ENCODE peak calls at places on chromosome 7, in six cellular contexts. M is A549, U is ovary, W is suprapubic skin, G is stomach, P is SK-N-SH. T is an unnamed sample.

GRCh38 chr7:18515067-18515466 is 19.5 kb downstream of the HDAC9 start:
- DNase-seq in M (no peak), U (no peak), W (no peak), G (no peak), P (no peak), T (no peak)

GRCh38 chr7:56110611-56111010 is 4.3 kb upstream of the CHCHD2 start:
- DNase-seq in M (no peak), U (no peak), W (no peak), G (no peak), P (no peak), T (no peak)

GRCh38 chr7:120993011-120993574 is 4.6 kb downstream of the CPED1 start:
- DNase-seq in M (no peak), U (no peak), W (no peak), G (no peak), P (no peak), T (no peak)

GRCh38 chr7:3459111-3459510 is 158.1 kb downstream of the SDK1 start:
- DNase-seq in M (no peak), U (no peak), W (no peak), G (no peak), P (no peak), T (no peak)

GRCh38 chr7:157875230-157876179 is 538.7 kb downstream of the DNAJB6 start:
- DNase-seq in M (peak; percentile 38), U (no peak), W (no peak), G (peak; percentile 57), P (peak; percentile 91), T (no peak)

GRCh38 chr7:10708447-10708846 is 265.2 kb upstream of the PHF14 start:
- DNase-seq in M (peak; percentile 43), U (no peak), W (no peak), G (no peak), P (peak; percentile 43), T (no peak)

GRCh38 chr7:107659666-107660065 is 962 bp upstream of the SLC26A4 start:
- DNase-seq in M (peak; percentile 13), U (no peak), W (no peak), G (no peak), P (no peak), T (no peak)

GRCh38 chr7:56092789-56093531 is at the start of gene PHKG1:
- DNase-seq in M (peak; percentile 58), U (peak; percentile 79), W (peak; percentile 86), G (peak; percentile 84), P (peak; percentile 74), T (peak; percentile 64)

GRCh38 chr7:107471292-107472070 is 1.6 kb downstream of the GPR22 start:
- DNase-seq in M (no peak), U (no peak), W (no peak), G (no peak), P (no peak), T (no peak)

GRCh38 chr7:159078193-159078910 is 66.3 kb downstream of the VIPR2 start:
- DNase-seq in M (no peak), U (no peak), W (no peak), G (no peak), P (no peak), T (no peak)

GRCh38 chr7:12031186-12031585 is 179.9 kb upstream of the TMEM106B start:
- DNase-seq in M (no peak), U (no peak), W (no peak), G (no peak), P (no peak), T (no peak)

GRCh38 chr7:131945313-131945831 is 388.9 kb upstream of the PODXL start:
- DNase-seq in M (peak; percentile 56), U (peak; percentile 27), W (peak; percentile 64), G (peak; percentile 60), P (peak; percentile 93), T (no peak)
- H3K27ac ChIP-seq in M (peak overlapping the region; percentile 92), U (no peak overlapping the region), W (no peak overlapping the region), G (no peak overlapping the region), P (no peak overlapping the region), T (no peak overlapping the region)

GRCh38 chr7:136698977-136699376 is 169.5 kb upstream of the CHRM2 start:
- DNase-seq in M (no peak), U (no peak), W (no peak), G (no peak), P (no peak), T (no peak)
- TF ChIP-seq EP300 in M (no peak), U (no peak), W (no peak), G (no peak), P (no peak), T (no peak)

GRCh38 chr7:16061630-16062029 is 359.7 kb downstream of the CRPPA start:
- DNase-seq in M (no peak), U (no peak), W (no peak), G (no peak), P (no peak), T (no peak)

GRCh38 chr7:16064316-16064715 is 357.0 kb downstream of the CRPPA start:
- DNase-seq in M (no peak), U (no peak), W (no peak), G (no peak), P (no peak), T (peak; percentile 36)

GRCh38 chr7:16062269-16062668 is 359.1 kb downstream of the CRPPA start:
- DNase-seq in M (no peak), U (no peak), W (no peak), G (no peak), P (no peak), T (no peak)

GRCh38 chr7:16063691-16064090 is 357.6 kb downstream of the CRPPA start:
- DNase-seq in M (no peak), U (no peak), W (no peak), G (no peak), P (no peak), T (peak; percentile 33)

DNA sequence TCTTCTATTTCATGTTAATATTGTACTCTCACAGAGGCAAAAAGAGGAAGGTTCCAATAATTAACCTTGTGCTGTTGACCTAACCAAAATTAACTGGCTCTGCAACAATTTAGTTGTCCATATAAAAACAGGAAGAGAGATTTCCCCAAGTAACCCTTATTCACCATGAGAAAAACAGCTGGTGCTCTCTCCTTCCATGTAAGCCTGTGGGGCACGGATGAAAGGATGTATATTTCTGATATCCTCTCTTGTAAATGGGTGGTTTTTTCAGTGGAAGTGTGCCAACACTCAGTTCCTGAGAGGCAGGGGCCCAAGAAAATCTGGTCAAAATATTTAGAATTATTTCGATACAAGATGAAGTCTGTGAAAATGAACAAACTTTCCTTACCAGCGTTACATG is 358.1 kb downstream of the CRPPA start:
- DNase-seq in M (no peak), U (no peak), W (no peak), G (no peak), P (no peak), T (no peak)
- H3K27ac ChIP-seq in M (no peak overlapping the region), U (no peak overlapping the region), W (peak overlapping the region; percentile 52), G (peak overlapping the region; percentile 13), P (no peak overlapping the region), T (peak overlapping the region; percentile 43)

GRCh38 chr7:116285252-116285651 is 74.9 kb downstream of the TES start:
- DNase-seq in M (no peak), U (no peak), W (no peak), G (no peak), P (no peak), T (no peak)

GRCh38 chr7:116280803-116281202 is 70.5 kb downstream of the TES start:
- DNase-seq in M (no peak), U (no peak), W (no peak), G (no peak), P (no peak), T (no peak)

GRCh38 chr7:116284390-116284789 is 74.1 kb downstream of the TES start:
- DNase-seq in M (no peak), U (no peak), W (no peak), G (no peak), P (no peak), T (no peak)

GRCh38 chr7:116283595-116284204 is 73.4 kb downstream of the TES start:
- DNase-seq in M (no peak), U (no peak), W (no peak), G (no peak), P (no peak), T (no peak)
- TF ChIP-seq EP300 in M (no peak), U (no peak), W (no peak), G (no peak), P (no peak), T (no peak)

GRCh38 chr7:38731195-38731594 is 100.0 kb upstream of the AMPH start:
- DNase-seq in M (no peak), U (no peak), W (no peak), G (no peak), P (no peak), T (no peak)
- H3K27ac ChIP-seq in M (no peak overlapping the region), U (no peak overlapping the region), W (no peak overlapping the region), G (no peak overlapping the region), P (no peak overlapping the region), T (no peak overlapping the region)

GRCh38 chr7:123816916-123817315 is 28.1 kb upstream of the HYAL4 start:
- DNase-seq in M (no peak), U (no peak), W (no peak), G (no peak), P (no peak), T (no peak)
- TF ChIP-seq EP300 in M (no peak), U (no peak), W (no peak), G (no peak), P (no peak), T (no peak)

DNA sequence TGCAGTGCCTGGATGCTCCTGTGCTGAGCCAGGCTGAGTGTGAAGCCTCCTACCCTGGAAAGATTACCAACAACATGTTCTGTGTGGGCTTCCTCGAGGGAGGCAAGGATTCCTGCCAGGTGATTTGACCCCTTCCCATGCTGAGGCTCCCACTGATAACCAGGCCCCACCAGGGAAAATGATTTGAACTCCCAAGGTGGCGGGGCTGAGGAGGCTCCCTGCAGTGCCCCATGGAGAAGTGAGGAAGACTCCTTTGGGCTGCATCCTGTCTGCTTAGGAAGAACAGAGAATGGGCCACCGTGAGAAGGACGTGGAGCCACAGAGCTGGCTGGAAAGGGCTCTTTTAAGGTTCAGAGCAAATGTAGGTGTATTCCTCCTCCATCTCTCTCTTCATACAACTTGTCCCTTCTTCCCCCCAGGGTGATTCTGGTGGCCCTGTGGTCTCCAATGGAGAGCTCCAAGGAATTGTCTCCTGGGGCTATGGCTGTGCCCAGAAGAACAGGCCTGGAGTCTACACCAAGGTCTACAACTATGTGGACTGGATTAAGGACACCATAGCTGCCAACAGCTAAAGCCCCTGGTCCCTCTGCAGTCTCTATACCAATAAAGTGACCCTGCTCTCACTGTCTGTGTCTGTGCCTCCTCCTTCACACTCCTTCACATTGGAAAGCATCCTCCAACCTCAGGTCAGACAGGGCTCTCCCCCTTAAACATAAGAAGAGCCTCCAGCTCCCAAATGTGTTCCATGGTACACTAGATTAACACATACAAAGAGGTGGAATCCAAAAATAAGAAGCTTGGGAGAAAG is 3.4 kb downstream of the PRSS2 start:
- DNase-seq in M (no peak), U (no peak), W (no peak), G (no peak), P (no peak), T (no peak)
- H3K27ac ChIP-seq in M (no peak overlapping the region), U (no peak overlapping the region), W (no peak overlapping the region), G (no peak overlapping the region), P (no peak overlapping the region), T (no peak overlapping the region)

DNA sequence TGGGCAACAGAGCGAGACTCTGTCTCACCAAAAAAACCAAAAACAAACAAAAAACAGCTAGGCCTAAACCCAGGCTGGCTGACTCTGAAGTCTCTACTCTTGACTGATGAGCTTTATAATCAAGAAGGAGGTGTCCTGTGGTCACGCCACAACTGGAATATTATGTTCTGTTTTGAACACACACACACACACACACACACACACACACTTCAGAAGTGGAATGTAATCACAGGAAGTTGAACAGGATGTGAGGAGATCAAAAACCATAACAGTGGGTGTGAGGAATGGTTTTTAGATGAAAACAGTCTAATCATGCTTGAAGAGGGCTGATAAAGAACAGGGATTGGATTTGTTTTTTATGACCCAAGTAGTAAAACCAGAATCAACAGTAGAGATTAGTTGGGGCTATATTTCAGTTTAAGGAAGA is 51.1 kb upstream of the IL6 start:
- DNase-seq in M (no peak), U (no peak), W (no peak), G (no peak), P (no peak), T (no peak)
- TF ChIP-seq EP300 in M (no peak), U (no peak), W (no peak), G (no peak), P (no peak), T (no peak)

GRCh38 chr7:50656141-50656895 is 91.1 kb upstream of the DDC start:
- DNase-seq in M (no peak), U (no peak), W (peak; percentile 22), G (no peak), P (no peak), T (no peak)
- H3K27ac ChIP-seq in M (no peak overlapping the region), U (peak overlapping the region; percentile 13), W (peak overlapping the region; percentile 33), G (peak overlapping the region; percentile 85), P (no peak overlapping the region), T (peak overlapping the region; percentile 80)

T was measured in tibial nerve.